ENCODE peak calls at places on chromosomes 13 and 19, in five cellular contexts. Q is AG09309, X is thyroid gland, Y is cardiac fibroblast, S is right atrium auricular region. E is an unnamed sample.
A peak's percentile ranks its signal among the peaks of the same experiment; 100 is the strongest.

GRCh38 chr19:40279120-40279551 is 6.0 kb downstream of the AKT2 start:
- DNase-seq in S (peak; percentile 73), Y (peak; percentile 51), Q (no peak), X (peak; percentile 82), E (peak; percentile 30)

GRCh38 chr19:16457195-16457953 is 14.4 kb downstream of the EPS15L1 start:
- DNase-seq in S (no peak), Q (no peak), X (peak; percentile 97), Y (peak; percentile 42), E (peak; percentile 28)

GRCh38 chr19:47663435-47663910 is 49.7 kb upstream of the EHD2 start:
- DNase-seq in X (no peak), S (no peak), Y (peak; percentile 95), Q (peak; percentile 95), E (no peak)

GRCh38 chr19:3160219-3160618 is 18.4 kb upstream of the S1PR4 start:
- DNase-seq in S (no peak), Q (no peak), X (no peak), Y (no peak), E (no peak)

GRCh38 chr19:6678690-6679109 is 8.7 kb upstream of the TNFSF14 start:
- DNase-seq in Y (peak; percentile 67), X (no peak), Q (no peak), S (no peak), E (peak; percentile 40)

GRCh38 chr13:45781553-45782326 is 69.8 kb downstream of the SIAH3 start:
- DNase-seq in S (no peak), Q (no peak), Y (no peak), X (peak; percentile 91), E (no peak)

GRCh38 chr19:35483089-35483488 is 7.2 kb downstream of the KRTDAP start:
- DNase-seq in Y (no peak), S (no peak), Q (no peak), X (no peak), E (peak; percentile 69)

GRCh38 chr13:35917252-35917941 is 213.8 kb downstream of the DCLK1 start:
- DNase-seq in Y (no peak), X (peak; percentile 28), S (no peak), Q (no peak), E (peak; percentile 44)

GRCh38 chr13:95643814-95644598 is 500 bp downstream of the DZIP1 start:
- DNase-seq in Y (peak; percentile 49), S (no peak), Q (no peak), X (no peak), E (no peak)

GRCh38 chr19:2012941-2013682 is 2.4 kb downstream of the BTBD2 start:
- DNase-seq in S (no peak), Q (no peak), Y (no peak), X (no peak), E (no peak)

GRCh38 chr13:102580552-102581169 is 16.1 kb upstream of the TPP2 start:
- DNase-seq in X (no peak), Q (peak; percentile 45), Y (peak; percentile 88), S (no peak), E (peak; percentile 77)

GRCh38 chr13:28611654-28612131 is 47.2 kb upstream of the POMP start:
- DNase-seq in Y (peak; percentile 7), X (no peak), S (no peak), Q (no peak), E (no peak)

GRCh38 chr13:77448689-77449088 is 86.8 kb upstream of the SCEL start:
- DNase-seq in S (no peak), Q (no peak), Y (no peak), X (no peak), E (no peak)

GRCh38 chr19:41175825-41176734 is 16.9 kb upstream of the CYP2S1 start:
- DNase-seq in S (no peak), Q (peak; percentile 24), X (peak; percentile 42), Y (peak; percentile 65), E (no peak)

GRCh38 chr13:61778531-61778930 is 362.9 kb upstream of the PCDH20 start:
- DNase-seq in Q (no peak), X (no peak), Y (no peak), S (no peak), E (no peak)

GRCh38 chr19:17294051-17294891 is 9.0 kb downstream of the ABHD8 start:
- DNase-seq in Y (peak; percentile 34), S (no peak), X (no peak), Q (no peak), E (peak; percentile 69)

GRCh38 chr19:41443813-41444455 is 978 bp downstream of the ERICH4 start:
- DNase-seq in Q (no peak), Y (no peak), X (no peak), S (no peak), E (no peak)

GRCh38 chr19:50488795-50489194 is 12.1 kb upstream of the GARIN5A start:
- DNase-seq in Y (no peak), S (no peak), X (no peak), Q (no peak), E (no peak)

GRCh38 chr19:31348416-31349159 is 648 bp downstream of the TSHZ3 start:
- DNase-seq in S (no peak), Y (peak; percentile 57), Q (no peak), X (peak; percentile 56), E (no peak)

GRCh38 chr13:27170521-27171243 is 929 bp downstream of the USP12 start:
- DNase-seq in S (no peak), Q (no peak), X (peak; percentile 48), Y (no peak), E (no peak)

GRCh38 chr19:51750381-51751124 is 1.1 kb downstream of the FPR1 start:
- DNase-seq in X (no peak), S (no peak), Y (peak; percentile 84), Q (no peak), E (no peak)

GRCh38 chr19:46732966-46733692 is 12.7 kb upstream of the FKRP start:
- DNase-seq in X (no peak), S (no peak), Y (peak; percentile 54), Q (no peak), E (no peak)

GRCh38 chr13:60617863-60618733 is 221.1 kb downstream of the TDRD3 start:
- DNase-seq in Q (peak; percentile 14), Y (peak; percentile 72), S (no peak), X (no peak), E (no peak)

GRCh38 chr19:36009220-36009619 is 607 bp upstream of the SYNE4 start:
- DNase-seq in S (peak; percentile 75), Y (peak; percentile 50), X (peak; percentile 78), Q (no peak), E (peak; percentile 66)

GRCh38 chr19:53112286-53112685 is 9.1 kb upstream of the ZNF160 start:
- DNase-seq in Y (peak; percentile 15), S (no peak), Q (no peak), X (no peak), E (no peak)

DNA sequence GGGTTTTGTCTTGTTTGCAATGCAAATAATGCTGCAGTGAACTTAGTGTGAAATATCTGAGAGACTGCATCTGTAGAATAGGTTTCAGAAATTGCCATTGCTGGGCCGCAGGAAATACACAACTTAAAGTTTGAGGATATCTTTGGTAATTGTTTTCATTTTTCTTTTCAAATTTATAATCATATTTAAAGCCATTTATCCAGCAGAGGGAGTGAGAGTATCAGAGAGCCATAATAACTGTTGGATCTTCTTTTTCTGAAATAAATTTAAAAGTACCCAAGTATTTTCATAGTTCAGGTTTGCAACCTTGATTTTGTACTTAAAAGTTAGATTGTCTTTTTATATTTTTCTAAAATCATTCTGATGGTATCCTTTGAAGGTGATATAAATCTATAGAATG is 99.4 kb downstream of the ZMYM2 start:
- DNase-seq in Y (no peak), S (no peak), Q (no peak), X (no peak), E (no peak)
- TF ChIP-seq CTCF in Y (no peak), S (no peak), Q (peak; percentile 12), X (no peak), E (no peak)

DNA sequence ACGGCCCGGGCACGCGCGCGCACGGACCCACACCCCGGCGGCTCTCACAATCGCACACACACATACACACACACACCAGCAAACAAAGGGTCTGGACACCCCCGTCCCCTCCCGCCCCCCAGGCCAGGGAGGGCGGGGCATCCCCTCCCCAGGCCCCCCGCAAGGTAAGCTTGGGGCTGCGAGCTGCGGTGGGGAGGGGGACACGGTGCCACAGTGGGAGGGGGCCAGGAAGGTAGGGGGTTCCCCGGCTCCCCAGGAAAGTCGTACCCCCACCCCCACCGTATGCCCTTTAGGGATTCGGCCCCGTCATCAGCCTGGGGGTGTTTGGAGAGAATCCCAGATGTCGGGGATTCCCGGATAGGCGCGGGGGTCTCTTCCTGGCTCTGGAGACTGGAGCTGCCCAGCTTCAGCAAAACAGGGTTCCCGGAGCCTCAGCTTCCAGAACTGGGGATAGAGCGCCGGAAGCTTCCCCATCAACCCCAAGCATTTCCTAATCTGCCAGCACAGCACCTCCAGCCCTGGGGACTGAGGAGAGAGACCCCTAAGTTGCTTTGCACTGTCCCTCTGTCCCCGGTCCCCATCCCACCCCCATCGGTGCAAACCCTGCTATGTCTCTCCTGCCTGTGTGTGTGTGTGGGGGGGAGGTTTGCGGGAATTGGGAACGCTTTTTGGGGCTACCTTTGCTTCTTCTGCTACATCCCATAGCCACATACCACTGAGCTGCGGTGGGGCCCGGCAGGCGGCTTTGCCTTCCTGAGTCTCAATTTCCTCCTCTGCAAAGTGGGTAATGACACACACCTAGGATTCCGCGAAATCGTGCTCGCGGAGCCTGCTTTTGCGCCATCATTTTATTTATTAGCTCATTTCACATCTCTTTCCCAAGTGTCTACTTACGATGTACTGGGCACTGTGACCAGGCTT is 1.8 kb upstream of the CDC37 start:
- DNase-seq in X (no peak), S (no peak), Q (no peak), Y (no peak), E (no peak)
- H3K4me3 ChIP-seq in X (no peak overlapping the region), S (peak overlapping the region; percentile 97), Q (peak overlapping the region; percentile 96), Y (peak overlapping the region; percentile 100), E (peak overlapping the region; percentile 96)

DNA sequence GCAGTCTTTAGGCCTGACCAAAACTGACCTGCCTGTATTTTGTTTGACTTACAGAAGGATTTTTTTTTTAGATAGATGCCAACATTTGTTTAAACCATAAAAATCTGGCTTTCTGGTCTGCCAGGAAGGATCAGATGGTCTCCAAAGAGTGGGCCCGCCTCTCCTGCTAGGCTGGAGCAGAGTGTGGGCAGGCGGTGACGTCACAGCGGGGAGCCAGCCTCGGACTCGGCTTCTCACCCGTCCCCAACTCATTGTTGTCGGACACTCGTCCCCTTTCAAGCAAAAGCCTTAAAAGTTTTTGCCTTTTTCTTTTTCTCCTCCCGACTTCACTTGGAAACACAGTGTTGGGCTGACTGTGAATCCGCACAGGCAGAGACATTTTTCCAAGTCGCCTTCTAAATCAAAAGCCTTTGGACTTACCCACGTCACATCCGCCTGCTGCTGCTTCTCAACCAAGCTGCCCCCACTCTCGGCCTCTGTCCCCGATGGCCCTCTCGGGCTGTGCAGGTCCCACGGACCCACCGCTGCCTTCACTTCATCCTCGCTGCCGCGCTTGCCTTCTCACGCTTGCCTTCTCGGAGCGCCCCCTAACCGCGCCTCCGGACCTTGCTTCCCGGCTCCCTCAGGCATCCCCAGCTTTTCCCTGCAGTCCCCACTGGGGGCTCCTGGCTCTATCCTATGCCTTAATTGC is 4.1 kb upstream of the ZNF135 start:
- DNase-seq in Y (peak; percentile 29), X (peak; percentile 60), Q (no peak), S (peak; percentile 60), E (no peak)
- TF ChIP-seq CTCF in Y (no peak), X (peak; percentile 37), Q (peak; percentile 1), S (no peak), E (no peak)

GRCh38 chr19:29083863-29084262 is 129.1 kb downstream of the UQCRFS1 start:
- DNase-seq in Y (no peak), S (no peak), X (no peak), Q (no peak), E (no peak)

GRCh38 chr19:29076963-29077362 is 136.0 kb downstream of the UQCRFS1 start:
- DNase-seq in Q (no peak), X (no peak), S (no peak), Y (no peak), E (no peak)

GRCh38 chr19:29076161-29076560 is 136.8 kb downstream of the UQCRFS1 start:
- DNase-seq in Q (no peak), X (no peak), Y (no peak), S (no peak), E (no peak)

GRCh38 chr19:29075149-29075548 is 137.8 kb downstream of the UQCRFS1 start:
- DNase-seq in X (no peak), S (no peak), Q (no peak), Y (no peak), E (no peak)

GRCh38 chr19:29079331-29079730 is 133.6 kb downstream of the UQCRFS1 start:
- DNase-seq in S (no peak), Q (no peak), Y (no peak), X (no peak), E (no peak)
- H3K4me3 ChIP-seq in S (no peak overlapping the region), Q (no peak overlapping the region), Y (no peak overlapping the region), X (no peak overlapping the region), E (no peak overlapping the region)